ENCODE peak calls at places on chromosomes 6 and 20, in six cellular contexts. E is left cardiac atrium; N is activated CD4-positive, alpha-beta memory T cell treated with anti-CD3 and anti-CD28 coated beads for 36 hours; V is GOT3; S is HCT116; R is nephron progenitor cell. F is an unnamed sample.

GRCh38 chr20:8372819-8373218 is 240.8 kb downstream of the PLCB1 start:
- DNase-seq in S (no peak), V (no peak), N (no peak), E (no peak), R (no peak), F (no peak)

GRCh38 chr6:38646166-38646565 is 6.4 kb upstream of the BTBD9 start:
- DNase-seq in R (no peak), V (no peak), E (no peak), N (no peak), S (no peak), F (no peak)

GRCh38 chr6:41560440-41561192 is 14.4 kb downstream of the FOXP4 start:
- DNase-seq in R (peak; percentile 52), E (peak; percentile 86), V (no peak), S (no peak), N (peak; percentile 92), F (no peak)

GRCh38 chr20:46275091-46275490 is 33.2 kb downstream of the CDH22 start:
- DNase-seq in R (no peak), N (no peak), S (no peak), E (no peak), V (no peak), F (no peak)

GRCh38 chr6:113190170-113190569 is 667.0 kb upstream of the MARCKS start:
- DNase-seq in R (no peak), E (no peak), S (peak; percentile 8), N (no peak), V (no peak), F (no peak)

GRCh38 chr6:27428966-27429365 is 40.4 kb downstream of the ZNF391 start:
- DNase-seq in N (no peak), R (no peak), S (no peak), V (no peak), E (no peak), F (no peak)

GRCh38 chr20:31869942-31870702 is at the start of the genes DUSP15 and TTLL9:
- DNase-seq in S (no peak), R (peak; percentile 76), N (no peak), E (peak; percentile 63), V (no peak), F (no peak)

GRCh38 chr6:119284861-119285521 is 64.6 kb downstream of the MAN1A1 start:
- DNase-seq in S (no peak), E (no peak), R (no peak), N (peak; percentile 38), V (no peak), F (no peak)

GRCh38 chr20:53986037-53986436 is 84.4 kb downstream of the BCAS1 start:
- DNase-seq in N (no peak), S (no peak), V (no peak), E (no peak), R (no peak), F (no peak)

GRCh38 chr6:44533221-44533820 is 145.8 kb downstream of the CDC5L start:
- DNase-seq in N (no peak), E (no peak), R (no peak), V (no peak), S (no peak), F (peak; percentile 28)

GRCh38 chr6:107305391-107305790 is 154.0 kb downstream of the PDSS2 start:
- DNase-seq in R (no peak), V (no peak), S (no peak), E (no peak), N (no peak), F (no peak)

GRCh38 chr6:17429381-17430061 is 36.1 kb downstream of the CAP2 start:
- DNase-seq in V (no peak), R (no peak), N (no peak), E (no peak), S (no peak), F (no peak)

GRCh38 chr6:132128424-132128823 is 177.3 kb upstream of the CCN2 start:
- DNase-seq in R (no peak), E (no peak), S (no peak), N (no peak), V (no peak), F (no peak)

GRCh38 chr6:51753635-51754034 is 333.8 kb downstream of the PKHD1 start:
- DNase-seq in R (peak; percentile 64), V (no peak), N (peak; percentile 10), E (peak; percentile 20), S (no peak), F (no peak)

GRCh38 chr20:11249239-11249638 is 575.4 kb upstream of the JAG1 start:
- DNase-seq in R (no peak), N (no peak), V (no peak), S (no peak), E (no peak), F (no peak)

GRCh38 chr20:3174442-3175263 is 1.3 kb upstream of the LZTS3 start:
- DNase-seq in N (no peak), E (no peak), V (no peak), S (peak; percentile 26), R (no peak), F (no peak)

GRCh38 chr6:110748458-110748857 is 66.8 kb downstream of the CDK19 start:
- DNase-seq in S (no peak), R (no peak), V (no peak), N (no peak), E (no peak), F (no peak)

GRCh38 chr6:19712012-19712688 is 125.0 kb upstream of the ID4 start:
- DNase-seq in R (no peak), N (no peak), S (no peak), V (no peak), E (no peak), F (no peak)

GRCh38 chr20:25544760-25545159 is 40.6 kb downstream of the NINL start:
- DNase-seq in V (no peak), R (no peak), N (no peak), E (no peak), S (no peak), F (no peak)

GRCh38 chr20:19934792-19935491 is 82.2 kb upstream of the NAA20 start:
- DNase-seq in E (peak; percentile 72), N (no peak), V (no peak), R (no peak), S (no peak), F (peak; percentile 88)

GRCh38 chr6:30518505-30518850 is 29.2 kb downstream of the HLA-E start:
- DNase-seq in E (no peak), N (peak; percentile 65), V (no peak), R (no peak), S (no peak), F (no peak)

GRCh38 chr20:8777866-8778265 is 291.0 kb upstream of the PLCB4 start:
- DNase-seq in R (no peak), N (no peak), S (no peak), E (no peak), V (no peak), F (no peak)

GRCh38 chr20:63149531-63150207 is 66.3 kb downstream of the YTHDF1 start:
- DNase-seq in S (no peak), E (no peak), V (no peak), R (no peak), N (no peak), F (no peak)